ENCODE peak calls at places on chromosomes 2 and 18, in eight cellular contexts. One of them, this sample, is unnamed.
A peak's percentile ranks its signal among the peaks of the same experiment; 100 is the strongest.

GRCh38 chr2:84905181-84906107 is at the start of gene TMSB10:
- DNase-seq in heart right ventricle: peak; percentile 91
- DNase-seq in left lung: peak; percentile 96
- DNase-seq in IMR-90: peak; percentile 80
- DNase-seq in stomach: peak; percentile 89
- DNase-seq in adipocyte: peak; percentile 93
- DNase-seq in MM.1S: peak; percentile 75
- DNase-seq in right cardiac atrium: peak; percentile 96
- DNase-seq in this sample: peak; percentile 48

GRCh38 chr2:218081695-218082094 is 12.6 kb downstream of the RUFY4 start:
- DNase-seq in heart right ventricle: no peak
- DNase-seq in left lung: no peak
- DNase-seq in IMR-90: peak; percentile 65
- DNase-seq in stomach: no peak
- DNase-seq in adipocyte: peak; percentile 53
- DNase-seq in MM.1S: no peak
- DNase-seq in right cardiac atrium: peak; percentile 32
- DNase-seq in this sample: no peak

GRCh38 chr2:46009772-46010171 is 287.4 kb upstream of the EPAS1 start:
- DNase-seq in heart right ventricle: no peak
- DNase-seq in left lung: no peak
- DNase-seq in IMR-90: peak; percentile 92
- DNase-seq in stomach: no peak
- DNase-seq in adipocyte: no peak
- DNase-seq in MM.1S: no peak
- DNase-seq in right cardiac atrium: no peak
- DNase-seq in this sample: no peak

GRCh38 chr2:109371481-109372170 is 242.1 kb downstream of the SEPTIN10 start:
- DNase-seq in heart right ventricle: no peak
- DNase-seq in left lung: peak; percentile 41
- DNase-seq in IMR-90: no peak
- DNase-seq in stomach: peak; percentile 17
- DNase-seq in adipocyte: no peak
- DNase-seq in MM.1S: no peak
- DNase-seq in right cardiac atrium: no peak
- DNase-seq in this sample: no peak

GRCh38 chr18:70322928-70323327 is 34.1 kb downstream of the SOCS6 start:
- DNase-seq in heart right ventricle: no peak
- DNase-seq in left lung: no peak
- DNase-seq in IMR-90: peak; percentile 65
- DNase-seq in stomach: no peak
- DNase-seq in adipocyte: peak; percentile 48
- DNase-seq in MM.1S: no peak
- DNase-seq in right cardiac atrium: no peak
- DNase-seq in this sample: peak; percentile 66

GRCh38 chr2:31060397-31060796 is 77.8 kb downstream of the GALNT14 start:
- DNase-seq in heart right ventricle: no peak
- DNase-seq in left lung: no peak
- DNase-seq in IMR-90: no peak
- DNase-seq in stomach: peak; percentile 25
- DNase-seq in adipocyte: no peak
- DNase-seq in MM.1S: no peak
- DNase-seq in right cardiac atrium: no peak
- DNase-seq in this sample: no peak

GRCh38 chr2:172106128-172106961 is 3.6 kb upstream of the DLX2 start:
- DNase-seq in heart right ventricle: no peak
- DNase-seq in left lung: no peak
- DNase-seq in IMR-90: peak; percentile 43
- DNase-seq in stomach: no peak
- DNase-seq in adipocyte: peak; percentile 87
- DNase-seq in MM.1S: peak; percentile 30
- DNase-seq in right cardiac atrium: peak; percentile 20
- DNase-seq in this sample: no peak

GRCh38 chr18:38886235-38886634 is 1320.6 kb upstream of the CELF4 start:
- DNase-seq in heart right ventricle: no peak
- DNase-seq in left lung: no peak
- DNase-seq in IMR-90: no peak
- DNase-seq in stomach: no peak
- DNase-seq in adipocyte: no peak
- DNase-seq in MM.1S: no peak
- DNase-seq in right cardiac atrium: no peak
- DNase-seq in this sample: no peak

GRCh38 chr18:46433121-46433826 is 223.7 kb downstream of the LOXHD1 start:
- DNase-seq in heart right ventricle: no peak
- DNase-seq in left lung: no peak
- DNase-seq in IMR-90: no peak
- DNase-seq in stomach: no peak
- DNase-seq in adipocyte: no peak
- DNase-seq in MM.1S: no peak
- DNase-seq in right cardiac atrium: no peak
- DNase-seq in this sample: no peak

GRCh38 chr2:160918909-160919503 is 241.2 kb upstream of the TANK start:
- DNase-seq in heart right ventricle: peak; percentile 66
- DNase-seq in left lung: peak; percentile 85
- DNase-seq in IMR-90: peak; percentile 44
- DNase-seq in stomach: peak; percentile 67
- DNase-seq in adipocyte: no peak
- DNase-seq in MM.1S: peak; percentile 56
- DNase-seq in right cardiac atrium: peak; percentile 88
- DNase-seq in this sample: peak; percentile 54

GRCh38 chr2:47561371-47561770 is 158.4 kb downstream of the MSH2 start:
- DNase-seq in heart right ventricle: no peak
- DNase-seq in left lung: no peak
- DNase-seq in IMR-90: no peak
- DNase-seq in stomach: no peak
- DNase-seq in adipocyte: no peak
- DNase-seq in MM.1S: no peak
- DNase-seq in right cardiac atrium: no peak
- DNase-seq in this sample: no peak

GRCh38 chr2:233346930-233347329 is 7.4 kb upstream of the DGKD start:
- DNase-seq in heart right ventricle: no peak
- DNase-seq in left lung: peak; percentile 17
- DNase-seq in IMR-90: no peak
- DNase-seq in stomach: no peak
- DNase-seq in adipocyte: no peak
- DNase-seq in MM.1S: no peak
- DNase-seq in right cardiac atrium: no peak
- DNase-seq in this sample: no peak

GRCh38 chr18:23406271-23406787 is 46.8 kb upstream of the RIOK3 start:
- DNase-seq in heart right ventricle: no peak
- DNase-seq in left lung: no peak
- DNase-seq in IMR-90: peak; percentile 40
- DNase-seq in stomach: no peak
- DNase-seq in adipocyte: peak; percentile 25
- DNase-seq in MM.1S: no peak
- DNase-seq in right cardiac atrium: no peak
- DNase-seq in this sample: no peak

GRCh38 chr18:24741961-24742738 is 281.7 kb downstream of the HRH4 start:
- DNase-seq in heart right ventricle: no peak
- DNase-seq in left lung: no peak
- DNase-seq in IMR-90: peak; percentile 74
- DNase-seq in stomach: no peak
- DNase-seq in adipocyte: peak; percentile 10
- DNase-seq in MM.1S: no peak
- DNase-seq in right cardiac atrium: no peak
- DNase-seq in this sample: no peak

GRCh38 chr2:133218204-133218603 is 350.1 kb downstream of the NCKAP5 start:
- DNase-seq in heart right ventricle: no peak
- DNase-seq in left lung: no peak
- DNase-seq in IMR-90: no peak
- DNase-seq in stomach: no peak
- DNase-seq in adipocyte: no peak
- DNase-seq in MM.1S: no peak
- DNase-seq in right cardiac atrium: no peak
- DNase-seq in this sample: no peak

GRCh38 chr2:55120634-55121359 is 70.5 kb upstream of the RTN4 start:
- DNase-seq in heart right ventricle: peak; percentile 55
- DNase-seq in left lung: peak; percentile 54
- DNase-seq in IMR-90: peak; percentile 60
- DNase-seq in stomach: no peak
- DNase-seq in adipocyte: peak; percentile 72
- DNase-seq in MM.1S: no peak
- DNase-seq in right cardiac atrium: peak; percentile 88
- DNase-seq in this sample: no peak

GRCh38 chr18:58195278-58195721 is 151.3 kb downstream of the NEDD4L start:
- DNase-seq in heart right ventricle: no peak
- DNase-seq in left lung: peak; percentile 80
- DNase-seq in IMR-90: no peak
- DNase-seq in stomach: peak; percentile 76
- DNase-seq in adipocyte: no peak
- DNase-seq in MM.1S: no peak
- DNase-seq in right cardiac atrium: peak; percentile 59
- DNase-seq in this sample: peak; percentile 40

GRCh38 chr2:99710720-99711612 is 221.1 kb upstream of the REV1 start:
- DNase-seq in heart right ventricle: peak; percentile 17
- DNase-seq in left lung: no peak
- DNase-seq in IMR-90: no peak
- DNase-seq in stomach: no peak
- DNase-seq in adipocyte: no peak
- DNase-seq in MM.1S: no peak
- DNase-seq in right cardiac atrium: peak; percentile 71
- DNase-seq in this sample: no peak

GRCh38 chr2:222943820-222944219 is 83.0 kb downstream of the ACSL3 start:
- DNase-seq in heart right ventricle: no peak
- DNase-seq in left lung: no peak
- DNase-seq in IMR-90: peak; percentile 63
- DNase-seq in stomach: no peak
- DNase-seq in adipocyte: peak; percentile 46
- DNase-seq in MM.1S: peak; percentile 75
- DNase-seq in right cardiac atrium: no peak
- DNase-seq in this sample: peak; percentile 25

GRCh38 chr2:164024396-164024795 is 288.6 kb upstream of the FIGN start:
- DNase-seq in heart right ventricle: no peak
- DNase-seq in left lung: no peak
- DNase-seq in IMR-90: no peak
- DNase-seq in stomach: no peak
- DNase-seq in adipocyte: no peak
- DNase-seq in MM.1S: no peak
- DNase-seq in right cardiac atrium: no peak
- DNase-seq in this sample: no peak

GRCh38 chr2:120346667-120347358 is 877 bp downstream of the INHBB start:
- DNase-seq in heart right ventricle: no peak
- DNase-seq in left lung: peak; percentile 78
- DNase-seq in IMR-90: peak; percentile 65
- DNase-seq in stomach: no peak
- DNase-seq in adipocyte: peak; percentile 82
- DNase-seq in MM.1S: no peak
- DNase-seq in right cardiac atrium: no peak
- DNase-seq in this sample: peak; percentile 10
- H3K27me3 ChIP-seq in heart right ventricle: peaks cover 60% of the 10 kb centered on the region
- H3K27me3 ChIP-seq in left lung: peaks cover 49% of the 10 kb centered on the region
- H3K27me3 ChIP-seq in IMR-90: peaks cover 85% of the 10 kb centered on the region
- H3K27me3 ChIP-seq in stomach: peaks cover 54% of the 10 kb centered on the region
- H3K27me3 ChIP-seq in adipocyte: peaks cover 23% of the 10 kb centered on the region
- H3K27me3 ChIP-seq in MM.1S: peaks cover 67% of the 10 kb centered on the region
- H3K27me3 ChIP-seq in right cardiac atrium: no peaks in the 10 kb centered on the region
- H3K27me3 ChIP-seq in this sample: peaks cover 22% of the 10 kb centered on the region

GRCh38 chr18:8625693-8626092 is 16.5 kb downstream of the RAB12 start:
- DNase-seq in heart right ventricle: no peak
- DNase-seq in left lung: no peak
- DNase-seq in IMR-90: no peak
- DNase-seq in stomach: no peak
- DNase-seq in adipocyte: no peak
- DNase-seq in MM.1S: no peak
- DNase-seq in right cardiac atrium: no peak
- DNase-seq in this sample: no peak
- H3K4me3 ChIP-seq in heart right ventricle: no peak overlapping the region
- H3K4me3 ChIP-seq in left lung: no peak overlapping the region
- H3K4me3 ChIP-seq in IMR-90: no peak overlapping the region
- H3K4me3 ChIP-seq in stomach: no peak overlapping the region
- H3K4me3 ChIP-seq in adipocyte: no peak overlapping the region
- H3K4me3 ChIP-seq in MM.1S: no peak overlapping the region
- H3K4me3 ChIP-seq in right cardiac atrium: no peak overlapping the region
- H3K4me3 ChIP-seq in this sample: no peak overlapping the region

GRCh38 chr18:55609426-55609825 is 21.4 kb upstream of the TCF4 start:
- DNase-seq in heart right ventricle: no peak
- DNase-seq in left lung: no peak
- DNase-seq in IMR-90: no peak
- DNase-seq in stomach: no peak
- DNase-seq in adipocyte: no peak
- DNase-seq in MM.1S: no peak
- DNase-seq in right cardiac atrium: no peak
- DNase-seq in this sample: no peak

GRCh38 chr18:55603775-55604174 is 15.8 kb upstream of the TCF4 start:
- DNase-seq in heart right ventricle: no peak
- DNase-seq in left lung: no peak
- DNase-seq in IMR-90: no peak
- DNase-seq in stomach: no peak
- DNase-seq in adipocyte: no peak
- DNase-seq in MM.1S: no peak
- DNase-seq in right cardiac atrium: no peak
- DNase-seq in this sample: no peak

GRCh38 chr18:55605820-55606252 is 17.8 kb upstream of the TCF4 start:
- DNase-seq in heart right ventricle: no peak
- DNase-seq in left lung: no peak
- DNase-seq in IMR-90: no peak
- DNase-seq in stomach: no peak
- DNase-seq in adipocyte: no peak
- DNase-seq in MM.1S: no peak
- DNase-seq in right cardiac atrium: no peak
- DNase-seq in this sample: no peak

GRCh38 chr18:55607763-55608162 is 19.8 kb upstream of the TCF4 start:
- DNase-seq in heart right ventricle: no peak
- DNase-seq in left lung: no peak
- DNase-seq in IMR-90: no peak
- DNase-seq in stomach: no peak
- DNase-seq in adipocyte: no peak
- DNase-seq in MM.1S: no peak
- DNase-seq in right cardiac atrium: no peak
- DNase-seq in this sample: no peak
- H3K27me3 ChIP-seq in heart right ventricle: no peaks in the 10 kb centered on the region
- H3K27me3 ChIP-seq in left lung: no peaks in the 10 kb centered on the region
- H3K27me3 ChIP-seq in IMR-90: no peaks in the 10 kb centered on the region
- H3K27me3 ChIP-seq in stomach: no peaks in the 10 kb centered on the region
- H3K27me3 ChIP-seq in adipocyte: no peaks in the 10 kb centered on the region
- H3K27me3 ChIP-seq in MM.1S: no peaks in the 10 kb centered on the region
- H3K27me3 ChIP-seq in right cardiac atrium: no peaks in the 10 kb centered on the region
- H3K27me3 ChIP-seq in this sample: no peaks in the 10 kb centered on the region

GRCh38 chr2:144519934-144520717 is at the start of gene ZEB2:
- DNase-seq in heart right ventricle: peak; percentile 72
- DNase-seq in left lung: no peak
- DNase-seq in IMR-90: peak; percentile 84
- DNase-seq in stomach: no peak
- DNase-seq in adipocyte: peak; percentile 94
- DNase-seq in MM.1S: no peak
- DNase-seq in right cardiac atrium: peak; percentile 77
- DNase-seq in this sample: no peak

GRCh38 chr2:144519597-144519933 is 354 bp downstream of the ZEB2 start:
- DNase-seq in heart right ventricle: no peak
- DNase-seq in left lung: no peak
- DNase-seq in IMR-90: no peak
- DNase-seq in stomach: no peak
- DNase-seq in adipocyte: no peak
- DNase-seq in MM.1S: no peak
- DNase-seq in right cardiac atrium: no peak
- DNase-seq in this sample: no peak

GRCh38 chr2:144517825-144518699 is 1.9 kb downstream of the ZEB2 start:
- DNase-seq in heart right ventricle: no peak
- DNase-seq in left lung: no peak
- DNase-seq in IMR-90: no peak
- DNase-seq in stomach: no peak
- DNase-seq in adipocyte: peak; percentile 64
- DNase-seq in MM.1S: no peak
- DNase-seq in right cardiac atrium: peak; percentile 54
- DNase-seq in this sample: no peak

GRCh38 chr2:144516981-144517824 is 2.7 kb downstream of the ZEB2 start:
- DNase-seq in heart right ventricle: peak; percentile 49
- DNase-seq in left lung: peak; percentile 92
- DNase-seq in IMR-90: peak; percentile 98
- DNase-seq in stomach: no peak
- DNase-seq in adipocyte: peak; percentile 95
- DNase-seq in MM.1S: peak; percentile 39
- DNase-seq in right cardiac atrium: peak; percentile 83
- DNase-seq in this sample: peak; percentile 69

GRCh38 chr2:144518744-144519596 is 949 bp downstream of the ZEB2 start:
- DNase-seq in heart right ventricle: no peak
- DNase-seq in left lung: no peak
- DNase-seq in IMR-90: no peak
- DNase-seq in stomach: no peak
- DNase-seq in adipocyte: peak; percentile 30
- DNase-seq in MM.1S: peak; percentile 41
- DNase-seq in right cardiac atrium: no peak
- DNase-seq in this sample: no peak
- H3K4me3 ChIP-seq in heart right ventricle: peak overlapping the region; percentile 84
- H3K4me3 ChIP-seq in left lung: peak overlapping the region; percentile 49
- H3K4me3 ChIP-seq in IMR-90: peak overlapping the region; percentile 99
- H3K4me3 ChIP-seq in stomach: peak overlapping the region; percentile 70
- H3K4me3 ChIP-seq in adipocyte: peak overlapping the region; percentile 90
- H3K4me3 ChIP-seq in MM.1S: no peak overlapping the region
- H3K4me3 ChIP-seq in right cardiac atrium: peak overlapping the region; percentile 98
- H3K4me3 ChIP-seq in this sample: no peak overlapping the region

This sample was measured in bronchial epithelial cell.